ENCODE peak calls at places on chromosomes 2 and 18, in eight cellular contexts. L, T, K, E, H, I, P and M are unnamed samples.

GRCh38 chr2:140600116-140600515 is 1530.7 kb downstream of the LRP1B start:
- DNase-seq in T (no peak), E (no peak), P (no peak), I (peak), L (no peak), H (no peak), K (no peak), M (no peak)

GRCh38 chr18:72541871-72542690 is 2.1 kb downstream of the CBLN2 start:
- DNase-seq in K (no peak), T (no peak), E (no peak), L (no peak), I (no peak), H (peak), P (no peak), M (no peak)

GRCh38 chr18:8151176-8151575 is 458.1 kb upstream of the RAB12 start:
- DNase-seq in T (no peak), L (no peak), P (no peak), I (no peak), H (no peak), K (no peak), E (no peak), M (no peak)

GRCh38 chr2:171297951-171298350 is 135.8 kb downstream of the METTL8 start:
- DNase-seq in H (no peak), I (peak), T (no peak), E (no peak), L (no peak), K (no peak), P (no peak), M (no peak)

GRCh38 chr2:242059566-242059965 is 190.0 kb downstream of the RTP5 start:
- DNase-seq in E (no peak), L (no peak), K (no peak), H (no peak), T (no peak), I (no peak), P (no peak), M (no peak)

GRCh38 chr2:46878240-46878877 is 37.2 kb downstream of the MCFD2 start:
- DNase-seq in T (no peak), I (no peak), P (no peak), K (no peak), L (no peak), H (no peak), E (no peak), M (no peak)

GRCh38 chr2:1004398-1004797 is 53.7 kb downstream of the SNTG2 start:
- DNase-seq in H (no peak), L (no peak), I (no peak), E (no peak), T (no peak), K (no peak), P (no peak), M (no peak)

GRCh38 chr18:74264303-74265020 is 27.3 kb downstream of the CYB5A start:
- DNase-seq in K (peak), L (no peak), H (no peak), E (no peak), T (no peak), P (no peak), I (no peak), M (no peak)

GRCh38 chr2:166517533-166517932 is 23.5 kb upstream of the SCN7A start:
- DNase-seq in K (no peak), T (no peak), L (no peak), I (no peak), H (no peak), E (no peak), P (no peak), M (no peak)

DNA sequence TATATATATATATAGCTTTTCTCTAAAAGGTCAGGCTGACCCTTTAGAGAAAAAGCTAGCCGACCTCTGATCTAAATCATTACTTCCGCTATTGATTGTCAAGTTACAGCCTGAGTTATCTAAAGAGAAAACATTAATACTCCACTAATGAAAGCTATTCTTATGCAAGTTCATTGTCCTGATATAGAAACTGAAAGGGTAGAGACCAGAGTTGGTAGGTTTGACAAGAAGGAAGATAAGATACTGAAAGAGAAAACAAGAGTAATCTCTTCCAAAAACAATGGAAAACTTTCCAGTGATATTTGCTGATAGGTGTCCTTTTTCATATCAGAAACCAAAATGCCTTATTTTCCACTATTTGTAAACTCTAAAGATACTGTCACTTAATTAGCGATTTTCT is 62.8 kb upstream of the SLC39A10 start:
- DNase-seq in K (no peak), E (no peak), L (no peak), H (no peak), P (no peak), I (no peak), T (no peak), M (no peak)
- H3K27ac ChIP-seq in K (no peak), E (no peak), L (no peak), H (no peak), P (no peak), I (no peak), T (no peak), M (no peak)

GRCh38 chr2:82526267-82526666 is 1932.8 kb downstream of the SUCLG1 start:
- DNase-seq in I (no peak), E (no peak), T (no peak), K (no peak), P (no peak), H (no peak), L (no peak), M (no peak)

GRCh38 chr2:82528288-82528687 is 1930.8 kb downstream of the SUCLG1 start:
- DNase-seq in P (no peak), E (no peak), K (no peak), T (no peak), L (no peak), H (no peak), I (no peak), M (no peak)

GRCh38 chr2:82525744-82526143 is 1933.3 kb downstream of the SUCLG1 start:
- DNase-seq in T (no peak), P (no peak), I (no peak), E (no peak), L (no peak), K (no peak), H (no peak), M (no peak)

DNA sequence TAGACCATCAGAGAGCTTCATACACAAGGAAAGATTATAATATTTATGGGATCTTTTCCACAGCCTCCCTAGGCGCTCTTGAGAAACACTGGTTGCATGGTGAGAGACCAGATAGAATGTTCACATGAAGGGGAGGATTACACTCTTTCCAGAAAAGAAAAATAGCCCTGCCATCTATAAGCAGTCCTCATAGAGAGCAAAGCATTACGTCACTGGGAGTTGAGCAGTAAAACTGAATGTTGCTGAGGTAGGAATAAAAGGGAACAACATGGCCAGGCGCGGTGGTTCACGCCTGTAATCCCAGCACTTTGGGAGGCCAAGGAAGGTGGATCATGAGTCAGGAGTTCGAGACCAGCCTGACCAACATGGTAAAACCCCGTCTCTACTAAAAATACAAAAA is 1934.3 kb downstream of the SUCLG1 start:
- DNase-seq in P (no peak), I (no peak), E (no peak), T (no peak), K (no peak), L (no peak), H (no peak), M (no peak)
- TF ChIP-seq CTCF in P (no peak), I (no peak), E (no peak), T (no peak), K (no peak), L (no peak), H (no peak), M (no peak)

GRCh38 chr18:79409313-79409712 is 13.6 kb downstream of the NFATC1 start:
- DNase-seq in H (no peak), L (no peak), I (no peak), T (no peak), E (no peak), P (no peak), K (no peak), M (no peak)

GRCh38 chr18:79405781-79406575 is 10.2 kb downstream of the NFATC1 start:
- DNase-seq in L (peak), T (peak), I (no peak), H (peak), P (peak), K (peak), E (no peak), M (peak)

GRCh38 chr18:79405019-79405780 is 9.5 kb downstream of the NFATC1 start:
- DNase-seq in P (no peak), E (no peak), L (no peak), T (no peak), K (no peak), I (no peak), H (peak), M (peak)

GRCh38 chr18:79404567-79404910 is 8.8 kb downstream of the NFATC1 start:
- DNase-seq in T (no peak), K (no peak), I (no peak), L (no peak), P (no peak), E (no peak), H (peak), M (peak)

DNA sequence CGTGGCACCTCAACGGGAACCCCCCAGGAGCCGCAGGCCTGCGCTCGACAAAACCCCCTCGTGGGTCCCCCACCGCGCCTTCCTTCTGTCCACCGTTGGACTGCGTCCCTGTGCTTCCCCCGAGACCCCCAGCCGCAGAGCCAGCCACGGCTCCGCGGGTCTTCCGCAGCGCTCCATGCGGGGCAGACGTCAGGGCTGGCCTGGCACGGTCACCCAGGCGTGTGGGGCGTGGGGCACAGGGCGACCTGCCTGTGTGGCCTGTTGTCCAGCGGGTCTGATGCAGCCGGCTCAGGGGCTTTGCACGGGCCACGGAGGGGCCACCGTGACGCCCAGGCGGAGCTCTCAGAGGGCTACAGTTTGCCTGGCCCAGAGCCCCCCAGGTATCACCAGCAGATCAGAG is 11.0 kb downstream of the NFATC1 start:
- DNase-seq in T (no peak), L (no peak), I (no peak), E (no peak), P (no peak), H (peak), K (no peak), M (peak)
- H3K27ac ChIP-seq in T (peak), L (peak), I (no peak), E (no peak), P (no peak), H (peak), K (no peak), M (peak)

GRCh38 chr2:230823264-230823964 is 41.3 kb upstream of the ITM2C start:
- DNase-seq in T (no peak), E (no peak), H (no peak), K (no peak), I (no peak), L (no peak), P (no peak), M (no peak)

GRCh38 chr2:230825354-230825753 is 39.4 kb upstream of the ITM2C start:
- DNase-seq in K (no peak), E (no peak), T (no peak), L (no peak), I (no peak), P (no peak), H (no peak), M (no peak)

GRCh38 chr2:230821261-230821990 is 43.3 kb upstream of the ITM2C start:
- DNase-seq in E (no peak), T (no peak), H (no peak), L (no peak), P (no peak), I (no peak), K (no peak), M (no peak)

GRCh38 chr2:230821991-230822520 is 42.7 kb upstream of the ITM2C start:
- DNase-seq in P (no peak), E (no peak), T (no peak), I (no peak), H (no peak), L (no peak), K (no peak), M (no peak)

DNA sequence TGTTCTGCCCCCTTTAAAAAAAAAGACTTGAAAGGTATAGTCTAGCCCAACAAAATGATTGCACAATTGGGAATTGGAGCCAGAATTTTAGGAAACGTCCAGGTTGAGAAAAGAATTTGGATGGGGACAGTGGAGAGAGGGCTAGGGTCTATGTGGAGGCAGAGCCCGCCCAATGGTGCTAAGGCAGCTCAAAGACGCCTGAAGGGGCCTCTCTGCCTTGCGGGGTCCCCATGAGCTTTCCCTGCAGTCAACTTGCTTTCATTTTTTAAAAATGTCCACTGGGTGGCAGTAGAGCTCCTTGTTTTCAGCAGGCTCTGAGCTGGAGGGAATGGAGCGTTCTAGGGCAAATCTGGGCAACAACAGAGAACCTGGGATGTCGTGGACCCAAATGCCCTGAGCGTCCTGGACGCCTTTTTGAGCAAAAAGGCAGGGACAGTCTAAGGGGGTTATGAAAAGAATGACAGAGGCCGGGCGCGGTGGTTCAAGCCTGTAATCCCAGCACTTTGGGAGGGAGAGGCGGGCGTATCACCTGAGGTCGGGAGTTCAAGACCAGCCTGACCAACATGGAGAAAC is 40.2 kb upstream of the ITM2C start:
- DNase-seq in H (no peak), E (peak), K (peak), P (peak), I (peak), L (peak), T (no peak), M (no peak)
- TF ChIP-seq CTCF in H (peak), E (peak), K (peak), P (peak), I (peak), L (peak), T (peak), M (peak)

GRCh38 chr18:10350661-10351060 is 103.8 kb upstream of the APCDD1 start:
- DNase-seq in E (no peak), H (no peak), T (no peak), I (no peak), P (no peak), L (no peak), K (no peak), M (no peak)

GRCh38 chr18:10353791-10354190 is 100.6 kb upstream of the APCDD1 start:
- DNase-seq in L (no peak), I (peak), T (no peak), P (no peak), H (no peak), E (no peak), K (no peak), M (no peak)

GRCh38 chr18:10351221-10351795 is 103.1 kb upstream of the APCDD1 start:
- DNase-seq in T (no peak), I (peak), L (no peak), H (no peak), K (no peak), P (no peak), E (no peak), M (no peak)

GRCh38 chr18:10352671-10353070 is 101.8 kb upstream of the APCDD1 start:
- DNase-seq in H (no peak), P (no peak), I (no peak), T (no peak), L (no peak), E (no peak), K (no peak), M (no peak)

GRCh38 chr18:10351858-10352257 is 102.6 kb upstream of the APCDD1 start:
- DNase-seq in T (no peak), L (no peak), H (no peak), K (no peak), I (no peak), E (no peak), P (peak), M (no peak)
- H3K27ac ChIP-seq in T (peak), L (no peak), H (no peak), K (no peak), I (no peak), E (no peak), P (no peak), M (no peak)

GRCh38 chr2:86396304-86396785 is 44.8 kb upstream of the KDM3A start:
- DNase-seq in E (no peak), I (peak), P (peak), H (peak), L (no peak), K (no peak), T (no peak), M (no peak)
- TF ChIP-seq CTCF in E (no peak), I (peak), P (peak), H (peak), L (no peak), K (peak), T (peak), M (peak)

GRCh38 chr2:200309296-200309846 is 2.9 kb downstream of the SPATS2L start:
- DNase-seq in P (no peak), H (no peak), K (no peak), L (no peak), T (no peak), E (no peak), I (no peak), M (no peak)
- H3K27ac ChIP-seq in P (peak), H (peak), K (no peak), L (no peak), T (peak), E (no peak), I (no peak), M (no peak)

GRCh38 chr2:135785032-135785431 is 43.4 kb downstream of the UBXN4 start:
- DNase-seq in P (no peak), L (no peak), I (no peak), K (no peak), E (no peak), H (no peak), T (no peak), M (no peak)
- TF ChIP-seq CTCF in P (peak), L (peak), I (peak), K (peak), E (no peak), H (no peak), T (no peak), M (peak)

GRCh38 chr18:10515456-10515855 is 10.4 kb upstream of the NAPG start:
- DNase-seq in H (no peak), K (no peak), L (no peak), P (no peak), I (no peak), E (no peak), T (no peak), M (no peak)
- H3K27ac ChIP-seq in H (no peak), K (no peak), L (no peak), P (no peak), I (no peak), E (peak), T (no peak), M (no peak)

DNA sequence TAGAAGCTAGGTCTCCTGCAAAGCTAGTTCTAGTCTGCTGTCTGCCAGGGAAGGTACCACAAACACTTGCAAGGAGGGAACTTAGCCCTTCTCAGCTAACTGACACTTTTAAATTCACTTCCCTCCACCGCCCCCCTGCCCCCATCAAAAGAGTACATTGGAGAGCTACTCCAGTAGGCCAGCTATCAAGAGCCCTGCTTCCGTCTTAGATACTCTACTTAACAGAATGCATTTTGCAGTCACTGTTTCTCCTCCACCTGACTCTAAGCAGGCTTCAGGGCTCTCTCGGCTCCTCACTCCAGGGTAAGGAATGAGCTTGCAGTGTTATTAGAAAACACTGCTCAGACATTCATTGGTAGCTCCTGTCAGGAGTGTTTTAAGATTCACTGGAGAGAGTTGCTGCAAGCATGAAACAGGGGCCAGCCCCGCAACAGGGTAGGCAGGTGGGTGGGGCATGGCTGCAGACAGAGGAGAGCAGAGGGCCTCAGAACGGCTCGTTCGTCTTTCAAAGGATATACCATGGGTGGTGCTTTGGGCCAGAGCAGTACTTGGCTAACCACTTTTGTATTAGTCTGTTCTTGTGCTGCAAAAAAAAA is 35.3 kb upstream of the PDCL3 start:
- DNase-seq in P (no peak), E (no peak), K (no peak), H (no peak), L (no peak), T (no peak), I (no peak), M (no peak)
- TF ChIP-seq CTCF in P (no peak), E (no peak), K (no peak), H (no peak), L (no peak), T (no peak), I (no peak), M (no peak)